ENCODE peak calls at places on chromosomes 7 and 10, in six cellular contexts. Z is choroid plexus epithelial cell, E is Peyer's patch, V is neural crest cell, R is testis, I is lower leg skin. F is an unnamed sample.

GRCh38 chr10:48429309-48429708 is 122.8 kb downstream of the MAPK8 start:
- DNase-seq in Z (no peak), E (no peak), V (no peak), R (no peak), I (no peak), F (no peak)

GRCh38 chr10:71623098-71623985 is 96.2 kb downstream of the C10orf105 start:
- DNase-seq in Z (peak; percentile 70), E (peak; percentile 74), V (peak; percentile 28), R (peak; percentile 32), I (no peak), F (peak; percentile 32)

GRCh38 chr7:129553861-129554530 is 51.7 kb downstream of the SMKR1 start:
- DNase-seq in Z (peak; percentile 31), E (peak; percentile 49), V (no peak), R (no peak), I (no peak), F (no peak)

GRCh38 chr7:47875406-47875805 is 72.9 kb downstream of the PKD1L1 start:
- DNase-seq in Z (no peak), E (no peak), V (no peak), R (no peak), I (no peak), F (no peak)

GRCh38 chr7:101124376-101125056 is 2.4 kb upstream of the SERPINE1 start:
- DNase-seq in Z (peak; percentile 93), E (no peak), V (no peak), R (no peak), I (no peak), F (no peak)

GRCh38 chr10:541750-542371 is 147.6 kb downstream of the DIP2C start:
- DNase-seq in Z (no peak), E (no peak), V (no peak), R (no peak), I (no peak), F (no peak)

GRCh38 chr7:144668503-144668902 is 167.3 kb downstream of the TPK1 start:
- DNase-seq in Z (no peak), E (no peak), V (no peak), R (no peak), I (no peak), F (no peak)

GRCh38 chr7:94382155-94382554 is 12.5 kb upstream of the COL1A2 start:
- DNase-seq in Z (no peak), E (no peak), V (no peak), R (no peak), I (no peak), F (no peak)

GRCh38 chr7:111266613-111267012 is 175.7 kb downstream of the LRRN3 start:
- DNase-seq in Z (peak; percentile 92), E (no peak), V (no peak), R (no peak), I (no peak), F (no peak)

GRCh38 chr10:103765981-103766380 is 89.4 kb downstream of the SH3PXD2A start:
- DNase-seq in Z (no peak), E (peak; percentile 78), V (no peak), R (no peak), I (no peak), F (no peak)

GRCh38 chr10:126955934-126956711 is 50.9 kb downstream of the DOCK1 start:
- DNase-seq in Z (peak; percentile 6), E (no peak), V (no peak), R (no peak), I (no peak), F (no peak)

GRCh38 chr10:132482090-132482489 is 55.5 kb upstream of the INPP5A start:
- DNase-seq in Z (peak; percentile 84), E (peak; percentile 59), V (no peak), R (peak; percentile 50), I (peak; percentile 66), F (no peak)

GRCh38 chr10:34746094-34746493 is 69.0 kb downstream of the PARD3 start:
- DNase-seq in Z (no peak), E (no peak), V (no peak), R (no peak), I (no peak), F (no peak)

GRCh38 chr7:55185941-55186609 is 167.3 kb downstream of the EGFR start:
- DNase-seq in Z (peak; percentile 92), E (peak; percentile 67), V (no peak), R (no peak), I (peak; percentile 54), F (no peak)

GRCh38 chr10:47349941-47350371 is 1.8 kb downstream of the RBP3 start:
- DNase-seq in Z (no peak), E (no peak), V (no peak), R (no peak), I (no peak), F (peak; percentile 62)

GRCh38 chr7:46352335-46352954 is 431.4 kb upstream of the IGFBP3 start:
- DNase-seq in Z (peak; percentile 79), E (peak; percentile 62), V (peak; percentile 60), R (peak; percentile 59), I (no peak), F (peak; percentile 50)

GRCh38 chr7:1230411-1231213 is 2.1 kb upstream of the UNCX start:
- DNase-seq in Z (no peak), E (no peak), V (no peak), R (no peak), I (no peak), F (no peak)

GRCh38 chr7:100544949-100545635 is 6.1 kb downstream of the AGFG2 start:
- DNase-seq in Z (peak; percentile 63), E (no peak), V (no peak), R (no peak), I (no peak), F (no peak)

GRCh38 chr7:153432056-153432455 is 620.1 kb upstream of the DPP6 start:
- DNase-seq in Z (no peak), E (no peak), V (no peak), R (no peak), I (no peak), F (no peak)

GRCh38 chr7:80699030-80699638 is 60.7 kb downstream of the CD36 start:
- DNase-seq in Z (peak; percentile 78), E (no peak), V (no peak), R (no peak), I (no peak), F (no peak)

GRCh38 chr7:116571037-116571436 is 46.2 kb downstream of the CAV1 start:
- DNase-seq in Z (peak; percentile 78), E (no peak), V (no peak), R (no peak), I (no peak), F (no peak)

GRCh38 chr7:322111-322671 is 32.2 kb downstream of the FOXL3 start:
- DNase-seq in Z (peak; percentile 41), E (peak; percentile 91), V (peak; percentile 80), R (peak; percentile 84), I (peak; percentile 45), F (peak; percentile 73)

GRCh38 chr10:59358576-59358975 is 3.8 kb downstream of the FAM13C start:
- DNase-seq in Z (no peak), E (no peak), V (no peak), R (no peak), I (no peak), F (no peak)
- TF ChIP-seq CTCF in Z (no peak), E (no peak), V (no peak), R (no peak), I (no peak), F (no peak)

DNA sequence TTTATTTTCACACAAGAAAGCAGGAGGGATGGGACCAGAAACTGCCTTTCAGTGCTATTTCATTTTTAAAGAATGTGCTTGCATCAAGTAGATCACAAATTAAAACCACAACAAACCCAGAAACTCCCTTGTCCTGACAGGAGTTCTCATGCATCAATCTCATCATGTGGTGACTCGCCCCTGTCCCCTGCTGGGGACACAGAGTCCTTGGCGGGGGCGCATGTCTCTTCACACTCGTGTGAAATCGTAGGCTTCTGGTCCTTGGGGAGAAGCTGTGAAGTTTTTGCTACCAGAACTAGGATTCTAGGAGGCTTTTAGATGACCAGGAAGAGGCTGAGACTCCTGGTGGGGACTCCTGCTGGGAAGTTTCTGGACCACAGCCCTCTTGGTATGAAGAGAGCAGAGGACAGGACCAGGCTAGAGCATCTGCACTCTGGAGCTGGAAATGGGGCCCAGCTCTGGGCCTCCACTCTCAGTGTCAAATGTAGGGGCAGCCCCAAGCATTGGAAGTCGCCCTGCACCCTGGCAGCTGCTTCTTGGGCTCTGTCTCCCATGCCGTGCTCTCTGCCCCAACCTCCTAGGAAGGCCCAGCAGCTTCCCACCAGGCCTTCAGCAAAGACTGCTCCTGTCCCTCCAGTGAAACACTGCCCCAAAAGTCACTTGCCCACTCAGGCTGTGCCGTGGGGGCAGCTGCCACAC is 9.8 kb upstream of the OPN4 start:
- DNase-seq in Z (peak; percentile 49), E (no peak), V (no peak), R (peak; percentile 3), I (peak; percentile 75), F (peak; percentile 45)
- TF ChIP-seq CTCF in Z (peak; percentile 35), E (no peak), V (peak; percentile 45), R (no peak), I (no peak), F (peak; percentile 63)

DNA sequence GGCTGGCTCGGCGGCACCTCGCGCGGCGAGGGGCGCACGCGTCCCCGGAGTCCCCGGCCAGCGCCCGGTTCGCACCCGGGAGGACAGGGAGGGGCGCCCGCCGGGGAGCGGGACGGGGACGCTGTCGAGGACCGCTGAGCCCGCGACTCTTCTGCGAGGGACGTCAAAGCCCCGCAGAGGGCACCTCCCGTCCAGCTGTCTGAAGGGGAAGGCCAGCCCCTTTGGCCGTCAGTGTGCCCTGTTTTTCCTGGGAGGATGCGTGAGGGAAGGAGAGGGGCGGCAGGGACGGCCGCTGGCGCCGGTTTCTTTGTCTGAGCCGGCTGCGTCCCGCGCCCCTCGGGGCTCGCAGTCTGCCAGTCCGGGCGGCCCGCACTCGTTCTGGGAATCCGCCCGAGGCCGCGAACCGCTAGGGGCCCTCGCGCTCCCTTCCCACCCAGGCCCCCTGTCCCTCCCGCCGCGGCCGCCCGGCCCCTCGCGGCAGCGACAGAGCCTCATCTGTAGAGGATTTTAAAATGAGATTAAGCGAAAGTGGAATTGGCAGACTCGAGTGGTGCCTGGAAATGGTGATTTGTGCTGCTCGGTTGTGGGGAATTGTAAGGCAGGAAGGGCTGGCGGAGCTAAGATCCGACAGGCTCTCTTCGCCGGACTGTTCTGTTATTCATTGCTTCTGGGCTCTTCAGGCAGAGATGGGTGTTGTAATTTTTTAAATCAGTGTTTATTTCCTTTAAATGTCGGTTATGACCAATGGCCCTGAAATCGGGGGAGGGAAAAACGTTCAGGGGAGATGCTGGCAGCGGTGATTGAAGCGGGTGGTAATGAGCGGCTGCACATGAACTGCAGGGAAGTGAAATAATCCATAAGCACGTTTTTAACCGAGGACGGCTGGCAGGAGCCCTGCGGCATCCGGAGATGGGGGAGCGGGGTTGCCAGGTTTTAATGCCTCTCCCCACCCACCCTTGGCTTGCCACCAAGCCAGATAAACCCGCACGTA is 622 bp upstream of the RELN start:
- DNase-seq in Z (peak; percentile 66), E (no peak), V (peak; percentile 26), R (peak; percentile 23), I (no peak), F (peak; percentile 61)
- TF ChIP-seq CTCF in Z (no peak), E (no peak), V (peak; percentile 38), R (no peak), I (no peak), F (peak; percentile 36)

DNA sequence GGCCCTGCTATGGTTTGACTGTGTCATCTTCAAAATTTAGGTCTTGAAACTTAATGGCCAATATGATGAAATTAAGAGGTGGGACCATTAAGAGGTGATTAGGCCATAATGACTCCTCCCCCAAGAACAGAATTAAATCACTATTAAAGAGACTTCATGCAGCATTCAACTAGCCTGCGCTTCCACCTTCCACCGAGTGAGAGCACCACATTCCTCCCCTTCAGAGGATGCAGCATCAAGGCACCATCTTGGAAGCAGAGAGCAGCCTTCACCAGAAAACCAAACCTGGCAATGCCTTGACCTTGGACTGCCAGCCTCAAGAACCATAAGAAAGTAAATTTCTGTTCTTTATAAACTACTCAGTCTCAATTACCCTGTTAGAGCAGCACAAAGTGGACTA is 371.1 kb upstream of the NFE2L3 start:
- DNase-seq in Z (no peak), E (no peak), V (no peak), R (no peak), I (no peak), F (no peak)
- TF ChIP-seq CTCF in Z (no peak), E (no peak), V (no peak), R (no peak), I (no peak), F (no peak)

F was measured in WERI-Rb-1.